ENCODE peak calls at places on chromosomes 1 and 21, in six cellular contexts. One of them, this sample, is unnamed.
A peak's percentile ranks its signal among the peaks of the same experiment; 100 is the strongest.

GRCh38 chr1:235391879-235392278 is 24.7 kb downstream of the TBCE start:
- DNase-seq in GM23338: no peak
- DNase-seq in SK-N-SH: no peak
- DNase-seq in GM23248: no peak
- DNase-seq in IMR-90: peak; percentile 26
- DNase-seq in neural progenitor cell: no peak
- DNase-seq in this sample: no peak

GRCh38 chr1:232528472-232529089 is 101.4 kb downstream of the SIPA1L2 start:
- DNase-seq in IMR-90: no peak
- DNase-seq in GM23248: no peak
- DNase-seq in neural progenitor cell: no peak
- DNase-seq in GM23338: no peak
- DNase-seq in SK-N-SH: no peak
- DNase-seq in this sample: no peak

GRCh38 chr21:35649186-35649585 is 411.1 kb downstream of the SETD4 start:
- DNase-seq in neural progenitor cell: no peak
- DNase-seq in SK-N-SH: no peak
- DNase-seq in IMR-90: peak; percentile 70
- DNase-seq in GM23248: peak; percentile 83
- DNase-seq in GM23338: no peak
- DNase-seq in this sample: peak; percentile 8

GRCh38 chr1:237736372-237737029 is 154.2 kb downstream of the ZP4 start:
- DNase-seq in SK-N-SH: peak; percentile 14
- DNase-seq in neural progenitor cell: peak; percentile 42
- DNase-seq in GM23338: peak; percentile 75
- DNase-seq in IMR-90: peak; percentile 1
- DNase-seq in GM23248: no peak
- DNase-seq in this sample: peak; percentile 28

GRCh38 chr1:72119491-72119890 is 162.8 kb downstream of the NEGR1 start:
- DNase-seq in SK-N-SH: no peak
- DNase-seq in GM23338: no peak
- DNase-seq in IMR-90: no peak
- DNase-seq in GM23248: no peak
- DNase-seq in neural progenitor cell: no peak
- DNase-seq in this sample: no peak

GRCh38 chr1:232764458-232765231 is 40.6 kb upstream of the MAP10 start:
- DNase-seq in IMR-90: no peak
- DNase-seq in neural progenitor cell: no peak
- DNase-seq in GM23248: no peak
- DNase-seq in SK-N-SH: no peak
- DNase-seq in GM23338: no peak
- DNase-seq in this sample: peak; percentile 27

GRCh38 chr1:154863702-154864174 is 6.3 kb downstream of the KCNN3 start:
- DNase-seq in SK-N-SH: peak; percentile 53
- DNase-seq in IMR-90: peak; percentile 75
- DNase-seq in GM23248: peak; percentile 61
- DNase-seq in neural progenitor cell: peak; percentile 73
- DNase-seq in GM23338: peak; percentile 77
- DNase-seq in this sample: peak; percentile 58

GRCh38 chr1:22536506-22536905 is 26.8 kb upstream of the EPHA8 start:
- DNase-seq in neural progenitor cell: no peak
- DNase-seq in SK-N-SH: no peak
- DNase-seq in GM23338: no peak
- DNase-seq in IMR-90: peak; percentile 26
- DNase-seq in GM23248: peak; percentile 49
- DNase-seq in this sample: no peak

GRCh38 chr1:230728710-230729392 is 14.9 kb upstream of the AGT start:
- DNase-seq in GM23248: no peak
- DNase-seq in SK-N-SH: no peak
- DNase-seq in neural progenitor cell: no peak
- DNase-seq in GM23338: peak; percentile 30
- DNase-seq in IMR-90: no peak
- DNase-seq in this sample: no peak

GRCh38 chr21:32603131-32603530 is 9.0 kb downstream of the CFAP298 start:
- DNase-seq in neural progenitor cell: no peak
- DNase-seq in IMR-90: no peak
- DNase-seq in GM23248: no peak
- DNase-seq in SK-N-SH: no peak
- DNase-seq in GM23338: no peak
- DNase-seq in this sample: no peak

GRCh38 chr1:23178931-23179330 is 10.3 kb upstream of the LUZP1 start:
- DNase-seq in SK-N-SH: peak; percentile 38
- DNase-seq in neural progenitor cell: peak; percentile 18
- DNase-seq in GM23248: peak; percentile 60
- DNase-seq in IMR-90: peak; percentile 38
- DNase-seq in GM23338: peak; percentile 52
- DNase-seq in this sample: no peak

GRCh38 chr1:9181990-9182783 is 52.4 kb upstream of the H6PD start:
- DNase-seq in SK-N-SH: peak; percentile 86
- DNase-seq in neural progenitor cell: peak; percentile 66
- DNase-seq in GM23338: peak; percentile 56
- DNase-seq in GM23248: peak; percentile 72
- DNase-seq in IMR-90: no peak
- DNase-seq in this sample: peak; percentile 81

GRCh38 chr21:25822981-25823380 is 88.2 kb downstream of the GABPA start:
- DNase-seq in GM23338: no peak
- DNase-seq in SK-N-SH: no peak
- DNase-seq in neural progenitor cell: no peak
- DNase-seq in IMR-90: no peak
- DNase-seq in GM23248: no peak
- DNase-seq in this sample: no peak

GRCh38 chr1:65209005-65209885 is 61.2 kb downstream of the AK4 start:
- DNase-seq in GM23248: peak; percentile 58
- DNase-seq in IMR-90: peak; percentile 47
- DNase-seq in GM23338: peak; percentile 70
- DNase-seq in SK-N-SH: peak; percentile 69
- DNase-seq in neural progenitor cell: peak; percentile 27
- DNase-seq in this sample: peak; percentile 55

GRCh38 chr1:65208577-65208976 is 60.6 kb downstream of the AK4 start:
- DNase-seq in GM23248: no peak
- DNase-seq in SK-N-SH: no peak
- DNase-seq in IMR-90: no peak
- DNase-seq in GM23338: peak; percentile 57
- DNase-seq in neural progenitor cell: no peak
- DNase-seq in this sample: peak; percentile 12

GRCh38 chr1:65213271-65213905 is 65.4 kb downstream of the AK4 start:
- DNase-seq in GM23248: no peak
- DNase-seq in SK-N-SH: no peak
- DNase-seq in IMR-90: no peak
- DNase-seq in GM23338: no peak
- DNase-seq in neural progenitor cell: peak; percentile 21
- DNase-seq in this sample: no peak

GRCh38 chr1:65216989-65217388 is 69.0 kb downstream of the AK4 start:
- DNase-seq in GM23248: no peak
- DNase-seq in GM23338: peak; percentile 45
- DNase-seq in neural progenitor cell: no peak
- DNase-seq in SK-N-SH: no peak
- DNase-seq in IMR-90: no peak
- DNase-seq in this sample: no peak

DNA sequence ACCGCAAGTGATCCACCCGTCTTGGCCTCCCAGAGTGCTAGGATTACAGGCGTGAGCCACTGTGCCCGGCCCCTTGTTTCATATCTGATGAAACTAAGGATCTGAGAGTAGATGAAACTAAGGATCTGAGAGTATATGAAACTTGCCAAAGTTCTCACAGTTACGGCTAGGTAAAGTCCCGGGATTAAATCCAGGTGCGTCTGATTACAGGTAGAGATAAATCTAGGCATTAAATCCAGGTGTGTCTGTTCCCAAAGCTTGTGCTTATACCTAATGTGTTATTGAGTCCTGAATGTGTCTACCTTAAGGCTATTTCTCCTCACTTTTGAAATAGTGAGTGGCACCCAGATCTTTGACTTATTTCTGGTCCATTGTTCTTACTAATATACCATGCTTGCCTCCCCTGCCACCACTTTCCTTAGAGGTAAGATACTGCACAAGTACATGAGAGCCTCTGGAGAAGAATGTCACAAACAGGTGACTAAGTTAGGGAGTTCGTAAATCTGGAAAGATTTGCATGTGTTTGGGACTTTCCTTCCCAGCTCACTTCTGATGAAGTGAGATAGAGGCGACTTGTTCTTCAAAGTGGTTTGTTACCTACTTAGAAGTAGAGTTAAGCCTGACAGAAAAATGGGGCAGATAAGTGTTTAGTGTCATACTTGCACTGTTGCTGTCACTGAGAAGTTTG is 66.5 kb downstream of the AK4 start:
- DNase-seq in GM23338: no peak
- DNase-seq in IMR-90: no peak
- DNase-seq in neural progenitor cell: no peak
- DNase-seq in GM23248: no peak
- DNase-seq in SK-N-SH: no peak
- DNase-seq in this sample: no peak
- H3K4me2 ChIP-seq in GM23338: no peak overlapping the region
- H3K4me2 ChIP-seq in IMR-90: no peak overlapping the region
- H3K4me2 ChIP-seq in neural progenitor cell: no peak overlapping the region
- H3K4me2 ChIP-seq in GM23248: no peak overlapping the region
- H3K4me2 ChIP-seq in SK-N-SH: no peak overlapping the region
- H3K4me2 ChIP-seq in this sample: no peak overlapping the region

GRCh38 chr1:29317063-29317915 is 81.0 kb downstream of the PTPRU start:
- DNase-seq in IMR-90: no peak
- DNase-seq in SK-N-SH: no peak
- DNase-seq in GM23338: no peak
- DNase-seq in neural progenitor cell: no peak
- DNase-seq in GM23248: no peak
- DNase-seq in this sample: no peak
- H3K4me1 ChIP-seq in IMR-90: no peaks in the 10 kb centered on the region
- H3K4me1 ChIP-seq in SK-N-SH: no peaks in the 10 kb centered on the region
- H3K4me1 ChIP-seq in GM23338: no peaks in the 10 kb centered on the region
- H3K4me1 ChIP-seq in neural progenitor cell: no peaks in the 10 kb centered on the region
- H3K4me1 ChIP-seq in GM23248: no peaks in the 10 kb centered on the region
- H3K4me1 ChIP-seq in this sample: no peaks in the 10 kb centered on the region

GRCh38 chr1:118219438-118219837 is 34.4 kb upstream of the SPAG17 start:
- DNase-seq in SK-N-SH: no peak
- DNase-seq in GM23248: no peak
- DNase-seq in neural progenitor cell: no peak
- DNase-seq in GM23338: no peak
- DNase-seq in IMR-90: no peak
- DNase-seq in this sample: no peak
- H3K4me2 ChIP-seq in SK-N-SH: no peak overlapping the region
- H3K4me2 ChIP-seq in GM23248: no peak overlapping the region
- H3K4me2 ChIP-seq in neural progenitor cell: no peak overlapping the region
- H3K4me2 ChIP-seq in GM23338: no peak overlapping the region
- H3K4me2 ChIP-seq in IMR-90: no peak overlapping the region
- H3K4me2 ChIP-seq in this sample: no peak overlapping the region

GRCh38 chr1:94095744-94096469 is 25.0 kb downstream of the ABCA4 start:
- DNase-seq in IMR-90: peak; percentile 68
- DNase-seq in GM23248: peak; percentile 80
- DNase-seq in neural progenitor cell: no peak
- DNase-seq in SK-N-SH: no peak
- DNase-seq in GM23338: no peak
- DNase-seq in this sample: no peak
- H3K4me1 ChIP-seq in IMR-90: peaks cover 31% of the 10 kb centered on the region
- H3K4me1 ChIP-seq in GM23248: peaks cover 28% of the 10 kb centered on the region
- H3K4me1 ChIP-seq in neural progenitor cell: peaks cover 34% of the 10 kb centered on the region
- H3K4me1 ChIP-seq in SK-N-SH: peaks cover 15% of the 10 kb centered on the region
- H3K4me1 ChIP-seq in GM23338: peaks cover 11% of the 10 kb centered on the region
- H3K4me1 ChIP-seq in this sample: peaks cover 57% of the 10 kb centered on the region

DNA sequence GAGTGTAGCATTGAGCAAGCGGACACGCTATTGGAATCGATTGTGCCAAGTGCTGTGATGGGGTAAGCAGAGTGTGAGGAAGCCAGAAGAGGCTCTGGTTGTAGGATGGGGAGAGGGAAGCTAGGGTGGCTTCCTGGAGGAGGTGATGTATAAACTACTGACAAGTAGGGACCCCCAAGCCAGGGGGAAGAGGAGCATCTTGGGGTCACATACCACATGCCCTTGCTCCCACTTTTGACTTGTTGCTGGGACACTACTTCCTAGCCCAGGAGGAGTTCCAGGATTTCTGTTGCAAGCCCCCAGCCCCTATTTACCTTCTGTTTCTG is 49.9 kb upstream of the IFNLR1 start:
- DNase-seq in neural progenitor cell: no peak
- DNase-seq in SK-N-SH: no peak
- DNase-seq in GM23338: no peak
- DNase-seq in GM23248: no peak
- DNase-seq in IMR-90: no peak
- DNase-seq in this sample: no peak
- H3K4me2 ChIP-seq in neural progenitor cell: no peak overlapping the region
- H3K4me2 ChIP-seq in SK-N-SH: no peak overlapping the region
- H3K4me2 ChIP-seq in GM23338: no peak overlapping the region
- H3K4me2 ChIP-seq in GM23248: peak overlapping the region; percentile 24
- H3K4me2 ChIP-seq in IMR-90: no peak overlapping the region
- H3K4me2 ChIP-seq in this sample: no peak overlapping the region

GRCh38 chr1:211729238-211729637 is 53.8 kb upstream of the NEK2 start:
- DNase-seq in IMR-90: no peak
- DNase-seq in GM23338: no peak
- DNase-seq in neural progenitor cell: no peak
- DNase-seq in SK-N-SH: no peak
- DNase-seq in GM23248: no peak
- DNase-seq in this sample: no peak
- H3K4me1 ChIP-seq in IMR-90: no peaks in the 10 kb centered on the region
- H3K4me1 ChIP-seq in GM23338: no peaks in the 10 kb centered on the region
- H3K4me1 ChIP-seq in neural progenitor cell: peaks cover 7% of the 10 kb centered on the region
- H3K4me1 ChIP-seq in SK-N-SH: no peaks in the 10 kb centered on the region
- H3K4me1 ChIP-seq in GM23248: no peaks in the 10 kb centered on the region
- H3K4me1 ChIP-seq in this sample: no peaks in the 10 kb centered on the region

This sample was measured in hepatocyte.